ENCODE peak calls at places on chromosomes 16 and 17, in nine cellular contexts. J is uterus, Z is right lobe of liver, F is stomach, A is HepG2, L is tibial nerve, E is HCT116, T is transverse colon, Q is H1. K is an unnamed sample.

GRCh38 chr17:7023576-7024401 is 939 bp downstream of the BCL6B start:
- DNase-seq in Z (peak), L (peak), Q (peak), A (no peak), E (peak), T (peak), J (peak), F (peak), K (no peak)

GRCh38 chr16:50376997-50377396 is 8.2 kb upstream of the BRD7 start:
- DNase-seq in L (no peak), T (no peak), Z (no peak), J (no peak), F (no peak), Q (no peak), E (no peak), A (no peak), K (no peak)

GRCh38 chr16:28623172-28623711 is 13.4 kb upstream of the SULT1A1 start:
- DNase-seq in L (no peak), F (peak), A (no peak), E (peak), T (peak), Z (peak), J (no peak), Q (no peak), K (no peak)

GRCh38 chr16:23334421-23334853 is 32.3 kb downstream of the SCNN1B start:
- DNase-seq in F (no peak), Z (no peak), J (no peak), E (no peak), Q (no peak), T (no peak), A (no peak), L (no peak), K (no peak)

GRCh38 chr17:82915010-82915696 is 75.3 kb upstream of the ZNF750 start:
- DNase-seq in E (no peak), T (no peak), F (no peak), J (no peak), L (no peak), Q (no peak), A (no peak), Z (no peak), K (no peak)

GRCh38 chr17:79623786-79624657 is 13.2 kb upstream of the RBFOX3 start:
- DNase-seq in E (no peak), L (no peak), F (no peak), A (no peak), Q (no peak), J (peak), T (peak), Z (peak), K (no peak)

GRCh38 chr17:56786989-56787482 is 46.7 kb downstream of the C17orf67 start:
- DNase-seq in Q (no peak), J (no peak), Z (no peak), L (no peak), A (peak), T (peak), F (no peak), E (peak), K (peak)

GRCh38 chr17:17366235-17366634 is 63.1 kb downstream of the NT5M start:
- DNase-seq in L (no peak), E (no peak), Z (no peak), J (no peak), Q (no peak), F (no peak), T (no peak), A (no peak), K (no peak)

GRCh38 chr16:52993179-52993578 is 59.5 kb downstream of the CHD9NB start:
- DNase-seq in F (no peak), T (no peak), A (no peak), J (no peak), Q (no peak), E (no peak), Z (no peak), L (no peak), K (no peak)

GRCh38 chr17:64418506-64419339 is 28.1 kb upstream of the PECAM1 start:
- DNase-seq in Z (no peak), J (no peak), E (peak), A (peak), Q (no peak), F (no peak), L (no peak), T (no peak), K (peak)

GRCh38 chr17:80664217-80664780 is 119.7 kb downstream of the RPTOR start:
- DNase-seq in F (no peak), A (no peak), J (no peak), Z (no peak), L (no peak), E (no peak), Q (no peak), T (no peak), K (no peak)

GRCh38 chr16:87387942-87388817 is 4.0 kb upstream of the MAP1LC3B start:
- DNase-seq in Z (peak), T (peak), Q (peak), E (peak), J (peak), F (peak), A (peak), L (peak), K (peak)
- TF ChIP-seq POLR2A in Z (peak), T (peak), Q (no peak), E (no peak), J (peak), F (no peak), A (peak), L (peak), K (peak)

GRCh38 chr16:22320572-22321339 is 23.5 kb downstream of the POLR3E start:
- DNase-seq in J (no peak), L (no peak), A (no peak), E (no peak), Z (no peak), F (no peak), Q (no peak), T (no peak), K (no peak)

GRCh38 chr16:22322741-22323140 is 25.5 kb downstream of the POLR3E start:
- DNase-seq in L (no peak), E (no peak), T (no peak), Z (no peak), J (no peak), A (no peak), F (no peak), Q (no peak), K (no peak)

GRCh38 chr16:22321340-22322001 is 24.3 kb downstream of the POLR3E start:
- DNase-seq in Z (no peak), Q (no peak), A (peak), F (peak), J (peak), E (peak), L (peak), T (peak), K (peak)

GRCh38 chr16:22323173-22323997 is 26.2 kb downstream of the POLR3E start:
- DNase-seq in Q (no peak), A (no peak), E (no peak), L (no peak), F (no peak), T (no peak), J (no peak), Z (no peak), K (no peak)

DNA sequence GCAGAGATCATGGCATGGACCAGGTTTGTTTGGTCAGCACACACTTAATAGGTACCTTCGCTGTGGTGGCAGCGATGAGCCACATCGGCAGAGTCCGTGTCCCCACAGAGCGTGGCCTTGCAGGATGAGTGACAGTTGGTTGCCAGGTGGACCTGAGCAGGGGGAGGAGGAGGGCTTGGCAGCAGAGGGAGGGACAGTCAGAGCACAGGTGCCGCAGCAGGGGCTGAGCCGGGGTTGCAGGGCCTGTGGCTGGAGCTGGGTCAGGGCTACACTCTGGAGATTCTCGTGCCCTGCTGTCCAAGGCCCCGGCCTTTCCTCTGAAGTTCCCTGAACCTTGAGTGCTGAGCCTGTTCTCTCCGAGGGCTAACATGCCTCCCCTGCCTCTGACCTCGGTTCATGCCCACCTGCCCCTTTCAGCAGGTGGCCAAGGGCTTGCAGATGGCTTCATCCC is 24.8 kb downstream of the POLR3E start:
- DNase-seq in Q (no peak), Z (no peak), A (no peak), F (no peak), L (no peak), J (no peak), T (no peak), E (no peak), K (no peak)
- TF ChIP-seq POLR2A in Q (no peak), Z (no peak), A (no peak), F (no peak), L (no peak), J (no peak), T (no peak), E (no peak), K (no peak)

DNA sequence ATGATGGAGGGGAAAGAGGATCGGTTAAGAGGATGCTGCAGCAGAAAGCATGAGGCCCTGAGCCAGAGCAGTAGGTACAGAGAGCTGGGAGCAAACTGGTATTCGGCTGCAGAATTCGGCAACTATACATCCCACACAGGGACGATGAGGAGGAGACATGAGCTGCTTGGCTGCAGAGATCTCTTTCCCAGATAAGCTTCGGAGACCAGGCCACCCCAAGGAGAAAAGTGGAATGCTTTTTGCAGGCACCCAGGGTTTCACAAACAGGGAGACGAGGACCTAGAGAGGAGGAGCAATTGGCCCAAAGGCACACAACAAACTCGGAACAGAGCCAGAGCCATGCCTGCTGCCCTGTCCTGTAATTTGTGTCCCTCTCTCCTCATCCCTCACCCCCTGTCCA is 62.0 kb downstream of the TMEM132E start:
- DNase-seq in E (no peak), A (no peak), T (no peak), J (no peak), Z (peak), F (no peak), L (no peak), Q (no peak), K (no peak)
- TF ChIP-seq POLR2A in E (no peak), A (no peak), T (no peak), J (no peak), Z (no peak), F (no peak), L (no peak), Q (no peak), K (no peak)

GRCh38 chr17:4318186-4318585 is 48.3 kb downstream of the UBE2G1 start:
- DNase-seq in E (no peak), Q (no peak), L (no peak), T (peak), F (no peak), J (no peak), A (no peak), Z (no peak), K (no peak)

GRCh38 chr17:4316648-4317047 is 49.8 kb downstream of the UBE2G1 start:
- DNase-seq in E (no peak), T (no peak), A (no peak), F (no peak), Z (no peak), L (no peak), Q (no peak), J (no peak), K (no peak)

GRCh38 chr17:4317648-4318047 is 48.8 kb downstream of the UBE2G1 start:
- DNase-seq in J (no peak), Z (no peak), F (no peak), L (no peak), E (no peak), Q (no peak), T (no peak), A (no peak), K (no peak)

GRCh38 chr17:4318596-4318995 is 47.9 kb downstream of the UBE2G1 start:
- DNase-seq in A (no peak), T (no peak), Q (no peak), J (no peak), Z (no peak), F (no peak), L (no peak), E (no peak), K (no peak)

GRCh38 chr17:4319221-4319620 is 47.3 kb downstream of the UBE2G1 start:
- DNase-seq in Z (no peak), Q (no peak), F (no peak), J (no peak), A (no peak), L (no peak), E (no peak), T (no peak), K (no peak)
- TF ChIP-seq POLR2A in Z (no peak), Q (no peak), F (no peak), J (no peak), A (no peak), L (no peak), E (no peak), T (no peak), K (no peak)

DNA sequence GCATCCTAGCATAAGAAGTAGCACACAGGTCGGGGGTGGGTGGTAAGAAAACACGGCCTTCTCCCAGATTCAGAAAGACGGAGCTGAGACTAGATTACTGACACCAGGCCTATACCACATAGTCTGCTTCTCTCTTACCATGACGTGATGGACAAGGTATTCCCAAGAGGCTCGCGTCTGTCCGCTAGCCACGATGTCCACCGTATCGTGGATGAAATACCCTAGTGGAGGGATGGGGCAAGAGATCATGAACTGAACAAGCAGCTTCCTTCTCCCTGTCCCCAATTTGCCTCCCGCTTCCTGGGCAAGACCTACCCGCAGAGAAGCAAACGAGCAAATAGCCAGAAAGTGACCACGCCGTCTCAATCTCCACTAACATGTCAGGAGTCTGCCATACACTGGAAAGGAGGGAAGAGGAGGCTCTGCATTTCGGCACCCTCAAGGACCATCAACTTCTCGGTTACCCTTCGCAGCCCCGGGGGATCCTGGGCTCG is 820 bp downstream of the TLCD1 start:
- DNase-seq in F (no peak), T (no peak), Z (no peak), Q (no peak), J (no peak), L (no peak), A (peak), E (peak), K (no peak)
- TF ChIP-seq POLR2A in F (no peak), T (no peak), Z (no peak), Q (peak), J (no peak), L (no peak), A (peak), E (no peak), K (no peak)

GRCh38 chr17:81854974-81855774 is 5.2 kb downstream of the P4HB start:
- DNase-seq in E (no peak), Z (peak), L (no peak), A (no peak), J (no peak), F (peak), T (no peak), Q (no peak), K (no peak)
- TF ChIP-seq POLR2A in E (no peak), Z (peak), L (no peak), A (peak), J (no peak), F (no peak), T (no peak), Q (no peak), K (no peak)